ENCODE peak calls at places on chromosome 2, in five cellular contexts. E, F, S, X and U are unnamed samples.

GRCh38 chr2:56589194-56589593 is 405.4 kb downstream of the CCDC85A start:
- DNase-seq in E (no peak), F (no peak), S (no peak), X (no peak), U (no peak)

GRCh38 chr2:238925816-238926215 is 77.9 kb downstream of the TWIST2 start:
- DNase-seq in E (no peak), F (no peak), S (no peak), X (no peak), U (no peak)

GRCh38 chr2:24855022-24855622 is 61.9 kb downstream of the CENPO start:
- DNase-seq in E (no peak), F (no peak), S (no peak), X (no peak), U (no peak)

GRCh38 chr2:55970506-55970905 is 46.9 kb upstream of the EFEMP1 start:
- DNase-seq in E (no peak), F (no peak), S (no peak), X (no peak), U (no peak)

GRCh38 chr2:4628931-4629565 is 925.7 kb downstream of the DCDC2C start:
- DNase-seq in E (no peak), F (no peak), S (no peak), X (no peak), U (no peak)

GRCh38 chr2:26701596-26701995 is 9.1 kb downstream of the KCNK3 start:
- DNase-seq in E (no peak), F (no peak), S (no peak), X (no peak), U (no peak)

GRCh38 chr2:219042750-219043149 is 1.4 kb upstream of the CFAP65 start:
- DNase-seq in E (no peak), F (no peak), S (no peak), X (no peak), U (no peak)

GRCh38 chr2:85662899-85663683 is 4.9 kb downstream of the SFTPB start:
- DNase-seq in E (no peak), F (no peak), S (peak; percentile 35), X (peak; percentile 97), U (peak; percentile 52)

GRCh38 chr2:12284487-12284886 is 432.2 kb upstream of the TRIB2 start:
- DNase-seq in E (no peak), F (no peak), S (no peak), X (peak; percentile 91), U (peak; percentile 30)

GRCh38 chr2:161172901-161173540 is 12.8 kb downstream of the TANK start:
- DNase-seq in E (no peak), F (no peak), S (no peak), X (no peak), U (no peak)

GRCh38 chr2:227460079-227460485 is 11.9 kb upstream of the AGFG1 start:
- DNase-seq in E (peak; percentile 55), F (no peak), S (no peak), X (peak; percentile 97), U (no peak)

GRCh38 chr2:203830294-203831055 is 37.1 kb upstream of the CTLA4 start:
- DNase-seq in E (no peak), F (no peak), S (no peak), X (no peak), U (no peak)

GRCh38 chr2:69013837-69014796 is 1.1 kb downstream of the ANTXR1 start:
- DNase-seq in E (no peak), F (peak; percentile 43), S (no peak), X (peak; percentile 57), U (no peak)
- H3K27ac ChIP-seq in E (no peak overlapping the region), F (peak overlapping the region; percentile 5), S (peak overlapping the region; percentile 51), X (peak overlapping the region; percentile 73), U (peak overlapping the region; percentile 78)

GRCh38 chr2:128054104-128054503 is 26.2 kb upstream of the SAP130 start:
- DNase-seq in E (no peak), F (no peak), S (no peak), X (no peak), U (no peak)
- TF ChIP-seq CTCF in E (no peak), F (peak; percentile 11), S (no peak), X (no peak), U (no peak)

DNA sequence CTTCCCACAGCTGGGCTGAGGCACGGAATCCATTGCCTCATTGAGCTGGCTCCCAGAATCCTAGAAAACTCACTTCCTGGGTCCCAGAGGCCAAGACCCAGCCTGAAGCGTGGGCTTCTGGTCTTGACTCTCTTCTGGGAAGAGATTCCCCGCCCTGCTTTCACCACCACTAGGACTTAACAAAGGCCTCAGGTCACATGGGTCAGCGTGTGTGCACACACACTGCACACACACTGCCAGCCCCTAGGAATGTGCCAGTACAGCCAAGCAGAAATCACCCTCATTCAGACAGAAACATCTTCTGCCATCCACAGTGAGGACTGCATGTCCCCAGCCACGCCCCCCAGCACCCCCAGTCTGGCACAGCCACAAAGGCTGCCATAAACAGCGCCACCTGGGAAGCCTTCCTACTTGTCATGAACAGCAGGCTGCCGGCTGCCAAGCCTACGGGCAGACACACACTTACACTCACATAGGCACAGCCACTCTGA is 165.7 kb downstream of the TNS1 start:
- DNase-seq in E (no peak), F (peak; percentile 74), S (peak; percentile 42), X (peak; percentile 49), U (no peak)
- H3K27ac ChIP-seq in E (no peak overlapping the region), F (no peak overlapping the region), S (no peak overlapping the region), X (peak overlapping the region; percentile 96), U (peak overlapping the region; percentile 51)

GRCh38 chr2:88967844-88968243 is 276.4 kb downstream of the RPIA start:
- DNase-seq in E (no peak), F (peak; percentile 67), S (peak; percentile 24), X (no peak), U (peak; percentile 58)
- TF ChIP-seq CTCF in E (no peak), F (peak; percentile 46), S (peak; percentile 59), X (peak; percentile 10), U (no peak)

GRCh38 chr2:43426305-43427031 is 169.4 kb downstream of the THADA start:
- DNase-seq in E (peak; percentile 68), F (no peak), S (peak; percentile 96), X (peak; percentile 99), U (peak; percentile 84)

GRCh38 chr2:43427032-43427424 is 168.8 kb downstream of the THADA start:
- DNase-seq in E (no peak), F (no peak), S (no peak), X (no peak), U (no peak)

GRCh38 chr2:43430489-43430888 is 165.3 kb downstream of the THADA start:
- DNase-seq in E (no peak), F (no peak), S (no peak), X (no peak), U (no peak)

GRCh38 chr2:43425659-43426058 is 170.2 kb downstream of the THADA start:
- DNase-seq in E (no peak), F (no peak), S (no peak), X (no peak), U (no peak)

DNA sequence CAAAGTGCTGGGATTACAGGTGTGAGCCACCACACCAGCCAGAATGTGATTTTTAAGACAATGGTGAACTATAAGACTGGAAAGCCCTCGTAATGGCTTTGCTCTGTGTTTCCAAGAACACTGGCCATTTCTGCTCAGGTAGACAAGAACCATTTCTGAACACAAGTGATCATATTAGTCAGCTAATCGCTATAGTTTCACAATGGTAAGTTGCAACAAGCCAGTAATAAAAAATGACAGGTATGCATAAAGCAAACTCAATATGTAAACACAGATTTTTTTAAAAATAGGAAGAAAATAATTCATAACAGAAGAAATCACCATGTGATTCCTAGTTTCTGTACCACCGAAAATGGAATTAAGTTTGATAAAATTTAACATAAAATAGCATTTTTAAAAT is 166.5 kb downstream of the THADA start:
- DNase-seq in E (no peak), F (no peak), S (no peak), X (no peak), U (peak; percentile 43)
- H3K27ac ChIP-seq in E (no peak overlapping the region), F (no peak overlapping the region), S (no peak overlapping the region), X (no peak overlapping the region), U (no peak overlapping the region)